ENCODE peak calls at places on chromosomes 2 and 18, in four cellular contexts. N is hypothalamus, Z is SW480, G is HTR-8/SVneo. O is an unnamed sample.

GRCh38 chr2:136005462-136006205 is 20.2 kb upstream of the DARS1 start:
- DNase-seq in Z (no peak), N (no peak), G (no peak), O (peak)

GRCh38 chr2:37829202-37829601 is 95.9 kb upstream of the RMDN2 start:
- DNase-seq in G (peak), N (no peak), Z (peak), O (no peak)

GRCh38 chr18:23887493-23887892 is 127.1 kb upstream of the TTC39C start:
- DNase-seq in N (no peak), Z (no peak), G (no peak), O (no peak)

GRCh38 chr18:79558196-79559120 is 121.1 kb upstream of the CTDP1 start:
- DNase-seq in N (no peak), Z (no peak), G (no peak), O (no peak)

GRCh38 chr2:191304939-191305875 is 60.0 kb downstream of the MYO1B start:
- DNase-seq in G (no peak), Z (no peak), N (no peak), O (peak)

GRCh38 chr2:96427917-96428316 is 77.2 kb downstream of the NEURL3 start:
- DNase-seq in Z (peak), G (peak), N (no peak), O (no peak)

GRCh38 chr18:12403601-12404506 is 3.9 kb upstream of the PRELID3A start:
- DNase-seq in G (peak), Z (peak), N (no peak), O (no peak)

GRCh38 chr18:79506191-79507075 is 110.7 kb downstream of the NFATC1 start:
- DNase-seq in Z (no peak), G (no peak), N (no peak), O (no peak)

GRCh38 chr18:11392292-11392691 is 217.1 kb upstream of the SLC35G4 start:
- DNase-seq in Z (no peak), G (no peak), N (no peak), O (no peak)

O was measured in NCI-H524 treated with DMSO at 0.1 percent for 48 hours.